ENCODE peak calls at places on chromosomes 4 and X, in six cellular contexts. M, S, D, V, J and A are unnamed samples.

GRCh38 chr4:121932212-121932974 is 19.5 kb downstream of the TRPC3 start:
- DNase-seq in V (no peak), D (no peak), M (no peak), S (no peak), J (no peak), A (no peak)

GRCh38 chrX:154401045-154401799 is 3.0 kb downstream of the RPL10 start:
- DNase-seq in J (no peak), D (no peak), S (peak), V (no peak), M (no peak), A (no peak)

GRCh38 chrX:28847423-28847822 is 260.2 kb downstream of the IL1RAPL1 start:
- DNase-seq in M (no peak), S (peak), V (no peak), J (peak), D (peak), A (no peak)

GRCh38 chr4:36509816-36510215 is 228.4 kb downstream of the DTHD1 start:
- DNase-seq in D (no peak), J (no peak), V (no peak), S (no peak), M (no peak), A (no peak)

GRCh38 chr4:174324725-174325124 is 41.0 kb downstream of the CEP44 start:
- DNase-seq in D (no peak), S (peak), M (no peak), J (no peak), V (no peak), A (no peak)

GRCh38 chrX:124028177-124028576 is 66.7 kb downstream of the STAG2 start:
- DNase-seq in J (no peak), D (no peak), S (no peak), M (no peak), V (no peak), A (no peak)

GRCh38 chr4:47829438-47829837 is 8.4 kb downstream of the CORIN start:
- DNase-seq in J (no peak), D (peak), M (no peak), S (no peak), V (no peak), A (no peak)

GRCh38 chrX:119008122-119008744 is 33.8 kb downstream of the LONRF3 start:
- DNase-seq in D (no peak), S (peak), J (peak), M (peak), V (peak), A (peak)

GRCh38 chr4:165906272-165906671 is 33.2 kb downstream of the TLL1 start:
- DNase-seq in D (no peak), M (no peak), J (no peak), S (peak), V (no peak), A (no peak)

DNA sequence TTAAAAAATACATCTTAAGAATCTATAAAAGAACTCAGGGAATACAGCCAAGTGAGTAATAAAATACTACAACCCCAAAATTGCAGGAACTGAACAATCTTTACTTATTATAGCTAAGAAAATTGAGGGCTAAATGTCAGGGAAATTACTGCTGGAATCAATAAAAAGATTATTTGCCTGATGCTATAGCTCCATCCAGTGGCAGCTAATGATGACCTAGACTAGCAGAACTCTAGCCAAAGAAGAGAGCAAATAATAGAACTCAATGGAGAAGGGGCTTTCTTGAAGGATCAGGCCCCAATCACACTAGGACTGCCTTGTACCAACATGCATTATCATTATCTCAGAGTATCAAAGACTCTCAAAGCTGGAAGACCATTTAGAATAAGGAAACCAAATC is 85.0 kb upstream of the FAM241A start:
- DNase-seq in D (no peak), S (peak), J (no peak), M (no peak), V (peak), A (no peak)
- TF ChIP-seq CTCF in D (no peak), S (peak), J (peak), M (no peak), V (peak), A (peak)

GRCh38 chr4:110508827-110509446 is 33.0 kb downstream of the ENPEP start:
- DNase-seq in S (peak), D (no peak), J (no peak), M (no peak), V (no peak), A (no peak)
- TF ChIP-seq CTCF in S (peak), D (no peak), J (peak), M (no peak), V (no peak), A (peak)

GRCh38 chr4:73309211-73309610 is 50.6 kb upstream of the ANKRD17 start:
- DNase-seq in V (no peak), S (peak), D (no peak), M (no peak), J (no peak), A (no peak)

GRCh38 chr4:73312967-73313366 is 54.4 kb upstream of the ANKRD17 start:
- DNase-seq in S (no peak), D (no peak), J (no peak), M (no peak), V (no peak), A (no peak)

GRCh38 chr4:73311428-73311827 is 52.8 kb upstream of the ANKRD17 start:
- DNase-seq in V (no peak), S (peak), D (no peak), M (no peak), J (no peak), A (no peak)

GRCh38 chr4:73303711-73304110 is 45.1 kb upstream of the ANKRD17 start:
- DNase-seq in S (no peak), D (no peak), V (no peak), M (no peak), J (no peak), A (no peak)

DNA sequence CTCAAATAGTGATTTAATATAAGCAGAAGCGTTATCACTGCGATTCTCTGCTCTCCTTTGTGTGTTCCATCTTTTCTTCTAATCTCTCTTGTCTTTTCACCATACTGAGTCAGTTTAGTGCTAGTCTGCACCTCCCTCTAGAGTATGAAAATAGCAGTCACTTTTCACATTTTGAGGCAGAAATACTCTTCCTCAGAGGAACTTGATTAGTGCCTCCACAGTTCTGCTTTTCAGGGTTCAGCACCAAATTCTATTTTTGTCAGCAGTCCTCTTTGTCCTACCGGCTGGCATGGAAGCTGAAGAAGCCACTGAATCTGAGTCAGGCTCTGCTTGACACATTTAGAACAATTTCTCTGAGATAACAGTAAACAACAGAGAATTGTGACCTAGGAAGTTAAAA is 49.7 kb upstream of the ANKRD17 start:
- DNase-seq in J (no peak), V (no peak), D (no peak), M (no peak), S (peak), A (no peak)
- TF ChIP-seq CTCF in J (no peak), V (no peak), D (no peak), M (no peak), S (peak), A (no peak)

DNA sequence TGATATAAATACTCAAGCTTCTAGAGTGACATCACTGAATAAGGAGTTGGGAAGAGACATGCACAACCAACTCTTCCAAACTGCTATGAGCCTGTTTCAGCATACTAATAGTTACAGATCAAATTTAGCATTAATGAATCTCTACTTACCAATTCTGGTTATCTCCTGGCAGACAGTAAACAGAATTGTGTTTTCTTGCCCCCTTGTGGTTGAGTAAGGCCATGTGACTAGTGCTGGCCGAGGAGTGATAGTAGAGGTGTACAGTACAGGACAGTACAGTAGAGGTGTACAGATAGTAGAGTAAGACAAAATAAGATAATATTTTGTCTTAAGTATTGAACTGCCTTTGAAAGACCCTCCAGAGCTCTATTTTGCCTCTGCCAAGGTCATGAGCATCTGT is 681.4 kb downstream of the GABRG1 start:
- DNase-seq in J (no peak), V (no peak), M (no peak), S (peak), D (no peak), A (peak)
- TF ChIP-seq CTCF in J (peak), V (no peak), M (no peak), S (peak), D (no peak), A (peak)

GRCh38 chr4:29081230-29081955 is 1638.8 kb upstream of the PCDH7 start:
- DNase-seq in D (no peak), J (no peak), V (no peak), S (peak), M (no peak), A (no peak)

GRCh38 chr4:29075366-29075765 is 1644.8 kb upstream of the PCDH7 start:
- DNase-seq in D (no peak), J (no peak), M (no peak), V (no peak), S (no peak), A (no peak)

GRCh38 chr4:29082684-29083083 is 1637.5 kb upstream of the PCDH7 start:
- DNase-seq in V (no peak), D (no peak), M (no peak), S (no peak), J (no peak), A (no peak)

GRCh38 chr4:29073571-29073970 is 1646.6 kb upstream of the PCDH7 start:
- DNase-seq in S (no peak), D (no peak), M (no peak), J (no peak), V (no peak), A (no peak)

DNA sequence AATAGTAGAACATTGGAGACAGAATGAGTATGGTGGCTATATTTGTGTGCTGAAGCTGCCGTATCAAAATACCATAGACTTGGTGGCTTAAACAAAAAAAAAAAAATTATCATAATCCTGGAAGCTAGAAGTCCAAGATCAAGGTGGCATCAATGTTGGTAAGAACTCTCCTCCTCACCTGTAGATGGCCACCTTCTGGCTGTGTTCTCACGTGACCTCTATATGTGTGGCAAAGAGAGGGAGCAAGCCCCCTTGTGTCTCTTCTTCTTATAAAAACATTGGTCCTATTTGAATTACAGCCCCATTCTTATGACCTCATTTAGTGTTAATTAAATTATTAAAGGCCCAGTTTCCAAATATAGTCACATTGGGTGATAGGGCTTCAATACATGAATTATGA is 1640.9 kb upstream of the PCDH7 start:
- DNase-seq in M (no peak), J (no peak), V (no peak), D (no peak), S (no peak), A (no peak)
- TF ChIP-seq CTCF in M (no peak), J (no peak), V (no peak), D (no peak), S (no peak), A (no peak)

GRCh38 chr4:83408958-83409357 is 46.7 kb downstream of the HELQ start:
- DNase-seq in D (no peak), J (no peak), S (no peak), V (no peak), M (no peak), A (no peak)
- TF ChIP-seq CTCF in D (no peak), J (no peak), S (no peak), V (no peak), M (no peak), A (no peak)

GRCh38 chr4:5374577-5374976 is 323.3 kb downstream of the STK32B start:
- DNase-seq in J (no peak), M (no peak), D (no peak), S (no peak), V (no peak), A (no peak)

GRCh38 chr4:5374994-5375393 is 323.7 kb downstream of the STK32B start:
- DNase-seq in D (no peak), J (no peak), V (no peak), S (no peak), M (no peak), A (no peak)

GRCh38 chr4:5381981-5382441 is 326.3 kb downstream of the EVC2 start:
- DNase-seq in V (no peak), D (no peak), S (no peak), J (no peak), M (no peak), A (no peak)

GRCh38 chr4:5376015-5376414 is 324.7 kb downstream of the STK32B start:
- DNase-seq in S (no peak), J (no peak), V (no peak), D (no peak), M (no peak), A (no peak)

GRCh38 chr4:5378002-5378401 is 326.7 kb downstream of the STK32B start:
- DNase-seq in J (peak), M (no peak), S (no peak), V (no peak), D (no peak), A (no peak)
- TF ChIP-seq CTCF in J (peak), M (no peak), S (peak), V (no peak), D (no peak), A (no peak)

GRCh38 chr4:140152015-140152703 is 1.8 kb downstream of the MAML3 start:
- DNase-seq in J (peak), D (peak), S (no peak), M (peak), V (peak), A (peak)
- TF ChIP-seq CTCF in J (peak), D (peak), S (peak), M (no peak), V (no peak), A (peak)

GRCh38 chrX:2828404-2829065 is at the start of gene GYG2:
- DNase-seq in M (no peak), S (peak), V (peak), J (peak), D (no peak), A (peak)

GRCh38 chrX:2829469-2830246 is 928 bp downstream of the GYG2 start:
- DNase-seq in S (no peak), V (no peak), D (no peak), J (no peak), M (no peak), A (peak)

GRCh38 chrX:2829066-2829430 is 318 bp downstream of the GYG2 start:
- DNase-seq in S (no peak), J (peak), V (no peak), D (no peak), M (no peak), A (peak)

GRCh38 chrX:2831471-2832228 is 2.9 kb downstream of the GYG2 start:
- DNase-seq in J (no peak), S (no peak), M (no peak), V (no peak), D (no peak), A (no peak)
- TF ChIP-seq CTCF in J (no peak), S (no peak), M (no peak), V (no peak), D (no peak), A (no peak)

GRCh38 chr4:108042927-108043326 is 53.2 kb downstream of the HADH start:
- DNase-seq in S (no peak), J (no peak), V (no peak), M (no peak), D (no peak), A (no peak)
- TF ChIP-seq CTCF in S (no peak), J (no peak), V (no peak), M (no peak), D (no peak), A (no peak)